ENCODE peak calls at places on chromosomes 12 and 14, in ten cellular contexts. H is fibroblast of lung, N is IMR-90, R is PC-9, U is neural progenitor cell, F is MM.1S, G is sigmoid colon, I is tibial nerve, P is H1, J is HCT116. Z is an unnamed sample.

GRCh38 chr12:92356405-92356804 is 210.8 kb upstream of the BTG1 start:
- DNase-seq in P (no peak), I (no peak), F (no peak), G (no peak), J (no peak), R (no peak), N (no peak), U (no peak), H (peak; percentile 49), Z (no peak)

GRCh38 chr12:5171701-5172100 is 128.0 kb downstream of the KCNA5 start:
- DNase-seq in R (no peak), N (peak; percentile 77), J (peak; percentile 23), I (no peak), F (peak; percentile 25), H (peak; percentile 56), G (no peak), U (peak; percentile 72), P (peak; percentile 23), Z (no peak)

GRCh38 chr12:14239935-14240872 is 125.3 kb upstream of the ATF7IP start:
- DNase-seq in G (no peak), J (no peak), I (no peak), P (no peak), R (peak; percentile 97), F (peak; percentile 21), U (no peak), N (no peak), H (peak; percentile 36), Z (no peak)

GRCh38 chr12:19850341-19851065 is 411.2 kb downstream of the AEBP2 start:
- DNase-seq in R (no peak), I (no peak), F (no peak), U (no peak), J (no peak), P (no peak), N (peak; percentile 53), H (peak; percentile 78), G (no peak), Z (no peak)

GRCh38 chr12:126509587-126509986 is 1444.4 kb downstream of the AACS start:
- DNase-seq in H (no peak), N (no peak), U (no peak), I (no peak), F (no peak), P (no peak), J (no peak), R (no peak), G (no peak), Z (no peak)

GRCh38 chr12:108634225-108634795 is 616 bp upstream of the SELPLG start:
- DNase-seq in J (no peak), I (no peak), H (no peak), U (no peak), P (no peak), R (peak; percentile 44), F (peak; percentile 94), G (no peak), N (no peak), Z (no peak)

GRCh38 chr14:36856095-36856878 is 194.6 kb downstream of the PAX9 start:
- DNase-seq in F (no peak), P (no peak), G (no peak), I (no peak), H (no peak), U (no peak), J (no peak), R (no peak), N (no peak), Z (no peak)

GRCh38 chr12:19761465-19761864 is 322.2 kb downstream of the AEBP2 start:
- DNase-seq in G (no peak), R (no peak), P (no peak), N (no peak), F (no peak), J (no peak), U (no peak), H (no peak), I (no peak), Z (no peak)

GRCh38 chr14:72559669-72560068 is 334.2 kb downstream of the DPF3 start:
- DNase-seq in N (no peak), J (no peak), H (no peak), F (no peak), I (no peak), G (no peak), P (no peak), R (no peak), U (no peak), Z (no peak)

GRCh38 chr14:72560331-72560730 is 333.6 kb downstream of the DPF3 start:
- DNase-seq in U (no peak), J (no peak), F (no peak), I (no peak), P (no peak), H (peak; percentile 22), R (no peak), N (no peak), G (no peak), Z (no peak)

GRCh38 chr14:72560856-72561493 is 332.9 kb downstream of the DPF3 start:
- DNase-seq in N (no peak), I (no peak), P (no peak), G (no peak), R (no peak), F (no peak), J (no peak), U (no peak), H (no peak), Z (no peak)

GRCh38 chr14:72563676-72564075 is 330.2 kb downstream of the DPF3 start:
- DNase-seq in G (no peak), F (no peak), R (no peak), H (no peak), N (no peak), J (no peak), U (no peak), I (no peak), P (no peak), Z (no peak)

DNA sequence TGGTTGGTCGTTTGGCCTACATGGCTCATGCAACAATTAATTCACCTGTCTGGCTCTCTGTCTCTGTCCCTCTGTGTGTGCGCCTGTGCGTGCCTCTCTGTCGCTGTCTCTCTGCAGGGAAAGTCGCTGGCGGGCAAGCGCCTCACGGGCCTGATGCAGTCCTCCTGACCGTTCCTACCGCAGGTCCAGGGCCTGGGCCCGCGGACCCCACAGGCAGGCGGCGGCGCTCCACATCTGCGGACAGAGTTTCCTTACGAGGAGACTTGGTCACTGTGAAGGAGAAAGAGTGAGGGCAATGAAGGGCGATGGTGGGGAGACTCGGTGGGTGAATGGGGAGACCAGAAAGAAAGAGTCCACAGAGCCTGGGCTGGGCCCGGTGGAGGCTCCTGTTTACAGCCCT is 331.6 kb downstream of the DPF3 start:
- DNase-seq in H (no peak), U (no peak), N (no peak), J (no peak), F (no peak), I (no peak), G (no peak), R (no peak), P (no peak), Z (no peak)
- H3K4me1 ChIP-seq in H (peaks cover 5% of the 10 kb centered on the region), U (peaks cover 21% of the 10 kb centered on the region), N (peaks cover 3% of the 10 kb centered on the region), J (no peaks in the 10 kb centered on the region), F (no peaks in the 10 kb centered on the region), I (no peaks in the 10 kb centered on the region), G (no peaks in the 10 kb centered on the region), R (no peaks in the 10 kb centered on the region), P (peaks cover 8% of the 10 kb centered on the region), Z (peaks cover 3% of the 10 kb centered on the region)

GRCh38 chr12:75658286-75658685 is 146.9 kb upstream of the KRR1 start:
- DNase-seq in J (no peak), H (no peak), P (no peak), U (no peak), R (no peak), N (no peak), I (no peak), F (no peak), G (no peak), Z (no peak)

GRCh38 chr12:75656210-75656609 is 144.8 kb upstream of the KRR1 start:
- DNase-seq in R (no peak), P (no peak), I (no peak), U (no peak), G (no peak), H (no peak), F (no peak), N (no peak), J (no peak), Z (no peak)

GRCh38 chr12:75657866-75658265 is 146.5 kb upstream of the KRR1 start:
- DNase-seq in H (peak; percentile 60), F (no peak), N (no peak), J (no peak), P (no peak), I (no peak), G (no peak), U (no peak), R (no peak), Z (no peak)

GRCh38 chr12:75656650-75657049 is 145.2 kb upstream of the KRR1 start:
- DNase-seq in N (peak; percentile 95), F (no peak), G (no peak), P (no peak), J (peak; percentile 93), H (peak; percentile 88), I (no peak), U (no peak), R (peak; percentile 92), Z (no peak)

GRCh38 chr12:75655233-75655879 is 143.9 kb upstream of the KRR1 start:
- DNase-seq in N (no peak), I (no peak), U (no peak), J (no peak), H (no peak), F (no peak), R (no peak), P (no peak), G (no peak), Z (no peak)
- H3K4me1 ChIP-seq in N (peaks cover 16% of the 10 kb centered on the region), I (no peaks in the 10 kb centered on the region), U (no peaks in the 10 kb centered on the region), J (peaks cover 88% of the 10 kb centered on the region), H (peaks cover 17% of the 10 kb centered on the region), F (no peaks in the 10 kb centered on the region), R (peaks cover 28% of the 10 kb centered on the region), P (no peaks in the 10 kb centered on the region), G (no peaks in the 10 kb centered on the region), Z (peaks cover 31% of the 10 kb centered on the region)

GRCh38 chr14:93970589-93970966 is 5.8 kb downstream of the ASB2 start:
- DNase-seq in R (no peak), U (peak; percentile 32), H (no peak), F (peak; percentile 52), J (peak; percentile 33), N (no peak), I (no peak), P (no peak), G (no peak), Z (no peak)
- H3K4me1 ChIP-seq in R (no peaks in the 10 kb centered on the region), U (peaks cover 12% of the 10 kb centered on the region), H (peaks cover 8% of the 10 kb centered on the region), F (peaks cover 22% of the 10 kb centered on the region), J (peaks cover 16% of the 10 kb centered on the region), N (peaks cover 8% of the 10 kb centered on the region), I (no peaks in the 10 kb centered on the region), P (peaks cover 2% of the 10 kb centered on the region), G (no peaks in the 10 kb centered on the region), Z (no peaks in the 10 kb centered on the region)

DNA sequence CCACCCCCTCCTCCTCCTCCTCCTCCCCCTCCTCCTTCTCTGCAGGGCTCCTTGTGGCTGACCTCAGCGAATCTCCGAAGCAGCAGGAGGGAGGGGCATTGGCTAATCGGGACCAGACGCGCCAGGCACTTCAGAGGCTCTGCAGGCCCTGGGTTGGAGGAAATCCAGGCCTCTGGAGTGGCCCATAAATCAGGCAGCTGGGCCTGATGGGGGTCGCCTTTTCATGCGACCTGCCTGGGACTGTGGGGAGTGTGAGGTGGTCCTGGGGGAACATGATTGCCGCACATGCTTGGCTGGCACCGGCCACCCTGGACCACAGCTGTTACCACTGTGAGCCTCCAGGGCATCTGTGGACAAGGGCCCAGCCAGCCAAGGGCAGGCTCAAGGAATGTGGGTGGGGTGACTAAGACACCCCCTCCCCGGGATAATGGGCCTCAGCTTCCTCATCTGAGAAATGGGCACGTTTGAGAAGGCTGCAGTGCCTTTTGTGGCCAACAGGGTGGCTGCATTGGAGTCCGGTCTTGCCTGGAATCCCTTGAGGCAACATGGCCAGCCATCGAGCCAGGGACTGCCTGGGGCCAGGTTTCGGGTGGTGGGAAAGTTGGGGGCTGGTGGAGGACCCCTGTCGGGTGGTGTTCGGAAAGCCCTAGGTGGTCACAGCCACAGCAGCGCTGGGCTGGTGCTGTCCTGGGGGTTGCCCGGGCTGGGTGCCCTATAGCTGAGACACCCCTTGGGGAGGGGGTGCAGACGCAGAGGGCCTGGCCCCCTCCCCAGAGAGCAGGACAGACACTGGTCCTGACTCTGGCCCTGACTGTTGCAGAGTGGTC is 12.0 kb downstream of the KIF26A start:
- DNase-seq in J (no peak), N (no peak), G (no peak), U (peak; percentile 89), I (no peak), R (no peak), H (peak; percentile 33), F (no peak), P (peak; percentile 61), Z (no peak)
- H3K4me1 ChIP-seq in J (peaks cover 18% of the 10 kb centered on the region), N (no peaks in the 10 kb centered on the region), G (no peaks in the 10 kb centered on the region), U (peaks cover 41% of the 10 kb centered on the region), I (no peaks in the 10 kb centered on the region), R (no peaks in the 10 kb centered on the region), H (no peaks in the 10 kb centered on the region), F (no peaks in the 10 kb centered on the region), P (peaks cover 39% of the 10 kb centered on the region), Z (peaks cover 4% of the 10 kb centered on the region)